ENCODE peak calls at places on chromosomes 6 and 20, in six cellular contexts. H, L, G, Z, M and F are unnamed samples.

GRCh38 chr6:158789115-158789917 is 29.9 kb downstream of the EZR start:
- DNase-seq in L (no peak), G (no peak), Z (no peak), H (no peak), M (no peak), F (no peak)

GRCh38 chr6:120826253-120826652 is 508.0 kb downstream of the TBC1D32 start:
- DNase-seq in G (no peak), M (no peak), L (peak), H (peak), Z (peak), F (peak)

GRCh38 chr6:18053071-18053475 is 65.6 kb upstream of the KIF13A start:
- DNase-seq in M (no peak), H (no peak), Z (no peak), G (no peak), L (no peak), F (no peak)

GRCh38 chr6:158803733-158804143 is 15.4 kb downstream of the EZR start:
- DNase-seq in H (no peak), M (no peak), G (no peak), L (no peak), Z (no peak), F (no peak)

GRCh38 chr20:41334452-41335421 is 5.9 kb upstream of the LPIN3 start:
- DNase-seq in M (no peak), H (no peak), L (peak), Z (no peak), G (no peak), F (no peak)

GRCh38 chr20:52379723-52380336 is 188.3 kb upstream of the ZFP64 start:
- DNase-seq in L (peak), G (no peak), M (peak), Z (peak), H (peak), F (no peak)

GRCh38 chr20:60055740-60056139 is 97.5 kb downstream of the CDH26 start:
- DNase-seq in M (no peak), L (no peak), G (peak), H (no peak), Z (no peak), F (peak)

GRCh38 chr6:111585969-111586315 is 19.7 kb downstream of the TRAF3IP2 start:
- DNase-seq in L (no peak), Z (no peak), M (no peak), H (no peak), G (no peak), F (no peak)

GRCh38 chr20:57618091-57618765 is 2.0 kb downstream of the ZBP1 start:
- DNase-seq in Z (peak), M (no peak), G (no peak), L (no peak), H (no peak), F (peak)

GRCh38 chr6:56393615-56394612 is 146.5 kb upstream of the COL21A1 start:
- DNase-seq in H (no peak), L (no peak), G (no peak), M (peak), Z (no peak), F (no peak)

GRCh38 chr6:78533426-78533825 is 333.9 kb upstream of the IRAK1BP1 start:
- DNase-seq in H (no peak), M (no peak), G (no peak), Z (no peak), L (no peak), F (no peak)

GRCh38 chr6:150667977-150668716 is 68.5 kb downstream of the PLEKHG1 start:
- DNase-seq in Z (no peak), L (no peak), H (peak), M (no peak), G (no peak), F (no peak)

GRCh38 chr20:4045741-4046140 is 30.4 kb upstream of the RNF24 start:
- DNase-seq in G (no peak), H (no peak), M (no peak), L (no peak), Z (no peak), F (no peak)

GRCh38 chr20:59005523-59006166 is 1.4 kb downstream of the CTSZ start:
- DNase-seq in L (no peak), H (no peak), G (no peak), M (no peak), Z (no peak), F (no peak)

GRCh38 chr6:39367661-39368060 is 45.2 kb upstream of the KCNK16 start:
- DNase-seq in M (no peak), L (no peak), Z (no peak), H (no peak), G (no peak), F (no peak)

GRCh38 chr6:15631380-15631913 is 31.4 kb downstream of the DTNBP1 start:
- DNase-seq in M (no peak), L (peak), Z (no peak), G (no peak), H (peak), F (no peak)

GRCh38 chr6:35681298-35681697 is 7.4 kb downstream of the FKBP5 start:
- DNase-seq in H (no peak), G (no peak), L (no peak), Z (no peak), M (no peak), F (no peak)

GRCh38 chr20:62621251-62622110 is 20.8 kb upstream of the SLCO4A1 start:
- DNase-seq in H (no peak), L (no peak), Z (no peak), G (no peak), M (no peak), F (no peak)

GRCh38 chr6:111663692-111664564 is 58.2 kb upstream of the TRAF3IP2 start:
- DNase-seq in M (peak), G (no peak), Z (peak), H (no peak), L (peak), F (no peak)

GRCh38 chr6:152356659-152357058 is 280.5 kb downstream of the SYNE1 start:
- DNase-seq in H (peak), L (no peak), M (no peak), G (no peak), Z (no peak), F (peak)

GRCh38 chr6:125140808-125141207 is 12.8 kb upstream of the TPD52L1 start:
- DNase-seq in L (no peak), G (no peak), M (no peak), H (no peak), Z (no peak), F (no peak)

GRCh38 chr6:150890346-150890745 is 24.8 kb downstream of the MTHFD1L start:
- DNase-seq in G (no peak), Z (no peak), H (no peak), L (no peak), M (no peak), F (no peak)

GRCh38 chr6:139014945-139015344 is 13.6 kb upstream of the ABRACL start:
- DNase-seq in G (no peak), M (no peak), H (no peak), Z (no peak), L (no peak), F (no peak)

GRCh38 chr6:132088150-132088549 is 137.0 kb upstream of the CCN2 start:
- DNase-seq in Z (no peak), G (no peak), M (no peak), L (no peak), H (no peak), F (no peak)

GRCh38 chr6:132085731-132086130 is 134.6 kb upstream of the CCN2 start:
- DNase-seq in H (no peak), M (no peak), L (no peak), Z (no peak), G (no peak), F (no peak)

GRCh38 chr6:132087391-132087790 is 136.2 kb upstream of the CCN2 start:
- DNase-seq in G (no peak), M (no peak), H (no peak), Z (no peak), L (no peak), F (no peak)

GRCh38 chr6:132082421-132082820 is 131.2 kb upstream of the CCN2 start:
- DNase-seq in M (no peak), G (no peak), L (no peak), Z (no peak), H (no peak), F (no peak)

GRCh38 chr6:132084811-132085509 is 133.8 kb upstream of the CCN2 start:
- DNase-seq in M (no peak), H (no peak), G (peak), L (no peak), Z (no peak), F (no peak)
- TF ChIP-seq GABPA in M (no peak), H (no peak), G (no peak), L (peak), Z (no peak), F (no peak)

GRCh38 chr6:42021847-42022754 is 28.2 kb upstream of the TAF8 start:
- DNase-seq in M (no peak), L (no peak), H (no peak), G (no peak), Z (no peak), F (no peak)
- TF ChIP-seq CTCF in M (no peak), L (no peak), H (no peak), G (no peak), Z (no peak), F (no peak)

DNA sequence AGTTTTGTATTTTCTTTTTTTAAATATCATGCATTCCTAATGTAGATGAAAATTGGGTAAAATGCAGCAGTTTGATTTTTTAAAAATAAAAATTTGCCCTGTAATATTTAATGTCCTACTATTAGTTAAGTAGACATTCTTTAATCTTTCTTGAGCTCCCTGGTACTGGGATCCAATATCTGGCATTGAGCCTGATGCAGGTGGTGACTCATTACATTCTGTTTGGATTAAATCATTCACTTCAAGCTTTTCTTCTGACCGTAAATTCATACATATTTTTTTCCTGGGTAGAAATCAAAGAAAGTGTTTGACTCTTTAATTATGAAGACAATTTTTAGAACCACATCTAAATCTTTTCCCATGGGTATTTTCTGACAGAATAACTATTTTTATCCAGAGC is 768.8 kb upstream of the SLC35B3 start:
- DNase-seq in G (no peak), Z (no peak), L (no peak), M (no peak), H (no peak), F (no peak)
- TF ChIP-seq GABPA in G (no peak), Z (no peak), L (no peak), M (no peak), H (no peak), F (no peak)

GRCh38 chr20:32476684-32477593 is 108.2 kb downstream of the NOL4L start:
- DNase-seq in M (no peak), Z (no peak), G (no peak), L (peak), H (no peak), F (no peak)

GRCh38 chr20:32474009-32474716 is 111.0 kb downstream of the NOL4L start:
- DNase-seq in Z (no peak), L (peak), H (peak), M (no peak), G (no peak), F (no peak)

GRCh38 chr20:32473231-32474008 is 111.7 kb downstream of the NOL4L start:
- DNase-seq in M (peak), G (no peak), H (peak), L (peak), Z (no peak), F (no peak)

GRCh38 chr20:32474717-32474966 is 110.5 kb downstream of the NOL4L start:
- DNase-seq in Z (no peak), H (no peak), M (peak), G (no peak), L (no peak), F (no peak)

DNA sequence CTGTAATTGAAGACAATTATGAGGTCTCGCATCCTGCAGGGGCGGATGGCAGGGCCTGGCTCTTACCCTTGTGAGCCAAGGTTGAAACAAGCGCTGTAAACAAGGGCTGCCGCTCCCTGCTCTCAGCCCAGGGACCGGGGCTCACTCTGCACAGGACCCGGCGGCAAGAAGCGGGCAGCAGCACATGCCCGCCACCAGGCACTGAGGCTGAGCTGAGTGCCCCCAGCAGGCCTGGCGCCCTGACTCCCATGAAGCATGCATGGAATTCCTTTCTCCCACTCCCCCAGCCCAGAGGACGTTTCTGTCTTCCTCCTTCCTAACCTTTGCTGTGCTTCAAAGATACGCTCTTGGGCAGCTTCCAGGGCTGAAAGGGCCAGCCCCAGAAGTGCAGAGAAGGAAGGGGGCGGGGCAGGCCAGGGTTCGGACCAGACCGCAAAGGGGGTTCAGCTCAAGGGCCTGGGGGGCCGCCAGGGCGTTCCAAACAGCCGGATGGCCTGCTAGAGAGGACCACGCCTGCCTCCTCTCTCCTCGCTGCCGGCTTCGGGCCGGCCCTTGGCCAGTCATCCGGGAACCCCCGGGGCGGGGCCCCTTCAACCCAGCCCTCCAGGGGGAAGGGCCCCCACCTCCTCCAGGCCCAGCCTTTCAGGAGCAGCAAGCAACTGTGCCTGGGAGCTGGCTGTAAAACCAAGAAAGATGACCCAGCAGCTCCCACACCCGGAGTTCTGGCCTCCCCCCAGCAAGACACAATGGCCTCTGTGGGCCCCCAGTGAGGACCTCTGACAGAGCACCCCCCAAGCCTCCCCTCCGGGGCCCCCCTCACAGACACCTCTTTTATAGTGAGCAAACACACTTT is 109.9 kb downstream of the NOL4L start:
- DNase-seq in L (peak), M (peak), H (peak), Z (peak), G (no peak), F (no peak)
- TF ChIP-seq CTCF in L (peak), M (peak), H (no peak), Z (no peak), G (no peak), F (no peak)